ENCODE peak calls at places on chromosomes 2 and 18, in ten cellular contexts. N is sigmoid colon, H is A549, K is heart left ventricle, M is gastrocnemius medialis, S is ovary, A is uterus, V is esophagus squamous epithelium, E is suprapubic skin, R is transverse colon. P is an unnamed sample.

GRCh38 chr2:120605231-120605935 is 130.3 kb upstream of the GLI2 start:
- DNase-seq in N (no peak), H (no peak), K (no peak), M (no peak), S (no peak), A (no peak), V (no peak), E (no peak), R (no peak), P (no peak)

GRCh38 chr2:230582851-230583283 is 129.8 kb upstream of the CAB39 start:
- DNase-seq in N (no peak), H (no peak), K (no peak), M (no peak), S (no peak), A (no peak), V (no peak), E (no peak), R (no peak), P (no peak)

GRCh38 chr2:209331291-209331844 is 92.5 kb upstream of the MAP2 start:
- DNase-seq in N (no peak), H (peak; percentile 66), K (no peak), M (no peak), S (no peak), A (no peak), V (no peak), E (no peak), R (no peak), P (peak; percentile 17)

GRCh38 chr18:60732146-60732545 is 359.6 kb upstream of the MC4R start:
- DNase-seq in N (no peak), H (no peak), K (no peak), M (no peak), S (no peak), A (no peak), V (no peak), E (no peak), R (no peak), P (no peak)

GRCh38 chr2:143473206-143473605 is 344.0 kb downstream of the ARHGAP15 start:
- DNase-seq in N (no peak), H (no peak), K (no peak), M (no peak), S (no peak), A (no peak), V (no peak), E (no peak), R (no peak), P (no peak)

GRCh38 chr2:146940016-146940685 is 904.7 kb upstream of the ACVR2A start:
- DNase-seq in N (no peak), H (no peak), K (no peak), M (no peak), S (no peak), A (no peak), V (no peak), E (no peak), R (no peak), P (no peak)

GRCh38 chr2:23803965-23804542 is 122.9 kb downstream of the ATAD2B start:
- DNase-seq in N (no peak), H (peak; percentile 61), K (no peak), M (peak; percentile 31), S (no peak), A (peak; percentile 45), V (no peak), E (no peak), R (peak; percentile 14), P (peak; percentile 38)

GRCh38 chr2:10407841-10408648 is 40.1 kb downstream of the ODC1 start:
- DNase-seq in N (peak; percentile 87), H (peak; percentile 97), K (no peak), M (peak; percentile 79), S (no peak), A (peak; percentile 90), V (no peak), E (peak; percentile 86), R (peak; percentile 87), P (peak; percentile 90)

GRCh38 chr2:71608441-71608840 is 155.1 kb downstream of the DYSF start:
- DNase-seq in N (no peak), H (no peak), K (peak; percentile 12), M (peak; percentile 3), S (no peak), A (no peak), V (no peak), E (peak; percentile 25), R (no peak), P (no peak)

GRCh38 chr2:126059379-126059778 is 596.6 kb upstream of the GYPC start:
- DNase-seq in N (no peak), H (no peak), K (no peak), M (no peak), S (no peak), A (no peak), V (no peak), E (no peak), R (no peak), P (no peak)

GRCh38 chr2:174777334-174777733 is 13.1 kb upstream of the CHRNA1 start:
- DNase-seq in N (no peak), H (no peak), K (no peak), M (no peak), S (no peak), A (no peak), V (no peak), E (no peak), R (no peak), P (no peak)
- H3K4me1 ChIP-seq in N (peaks cover 16% of the 10 kb centered on the region), H (peaks cover under 1% of the 10 kb centered on the region), K (peaks cover 9% of the 10 kb centered on the region), M (peaks cover under 1% of the 10 kb centered on the region), S (no peaks in the 10 kb centered on the region), A (no peaks in the 10 kb centered on the region), V (peaks cover 15% of the 10 kb centered on the region), E (peaks cover 7% of the 10 kb centered on the region), R (peaks cover 3% of the 10 kb centered on the region), P (no peaks in the 10 kb centered on the region)

GRCh38 chr18:37483984-37484892 is 81.4 kb downstream of the CELF4 start:
- DNase-seq in N (no peak), H (no peak), K (no peak), M (no peak), S (no peak), A (no peak), V (no peak), E (no peak), R (no peak), P (no peak)
- TF ChIP-seq POLR2A in N (no peak), H (no peak), K (no peak), M (no peak), S (no peak), A (no peak), V (no peak), E (no peak), R (no peak), P (no peak)

GRCh38 chr2:47035615-47036488 is 119.3 kb downstream of the STPG4 start:
- DNase-seq in N (no peak), H (no peak), K (no peak), M (no peak), S (no peak), A (no peak), V (no peak), E (no peak), R (no peak), P (no peak)

GRCh38 chr2:47033102-47033880 is 117.7 kb upstream of the MCFD2 start:
- DNase-seq in N (no peak), H (no peak), K (no peak), M (peak; percentile 56), S (no peak), A (no peak), V (no peak), E (peak; percentile 70), R (no peak), P (no peak)

GRCh38 chr2:47036489-47036769 is 118.7 kb downstream of the STPG4 start:
- DNase-seq in N (no peak), H (no peak), K (no peak), M (no peak), S (no peak), A (no peak), V (no peak), E (no peak), R (no peak), P (no peak)

GRCh38 chr2:47032773-47033101 is 117.1 kb upstream of the MCFD2 start:
- DNase-seq in N (no peak), H (no peak), K (no peak), M (no peak), S (no peak), A (no peak), V (no peak), E (no peak), R (no peak), P (no peak)

DNA sequence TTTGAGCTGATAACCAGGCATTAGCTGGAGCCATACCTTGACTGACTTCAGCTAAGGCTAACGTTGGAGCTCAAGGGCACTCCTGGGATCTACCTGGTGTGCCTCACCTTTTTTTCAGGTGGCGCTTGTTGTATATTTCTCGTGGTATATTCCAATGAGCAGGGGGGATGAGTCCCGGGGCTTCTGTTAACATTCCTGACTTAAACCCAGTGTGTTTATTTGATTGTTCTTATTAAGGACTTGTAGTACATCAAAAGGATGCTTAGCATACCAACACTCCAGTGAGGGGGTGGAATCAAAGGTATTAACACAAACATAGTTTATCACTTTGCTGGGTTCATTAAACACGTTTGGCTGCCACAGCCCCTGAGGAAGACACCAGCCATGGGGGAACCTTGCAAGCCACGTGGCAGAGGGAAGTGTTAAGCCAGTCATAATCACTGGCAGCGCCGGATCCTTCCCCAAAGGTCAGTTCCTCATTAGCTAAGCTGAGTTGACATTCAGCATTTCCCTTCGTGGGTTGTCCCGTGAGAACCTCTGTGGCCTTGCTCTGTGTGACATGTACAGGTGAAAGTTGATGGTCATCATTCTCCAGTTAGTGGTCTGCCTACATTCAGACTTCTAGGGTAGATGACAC is 119.5 kb upstream of the MCFD2 start:
- DNase-seq in N (peak; percentile 78), H (no peak), K (peak; percentile 66), M (no peak), S (no peak), A (peak; percentile 43), V (no peak), E (no peak), R (peak; percentile 46), P (peak; percentile 49)
- H3K4me3 ChIP-seq in N (no peak overlapping the region), H (peak overlapping the region; percentile 2), K (no peak overlapping the region), M (no peak overlapping the region), S (no peak overlapping the region), A (no peak overlapping the region), V (no peak overlapping the region), E (no peak overlapping the region), R (no peak overlapping the region), P (no peak overlapping the region)

GRCh38 chr2:101435011-101435862 is 39.7 kb downstream of the RFX8 start:
- DNase-seq in N (no peak), H (no peak), K (no peak), M (no peak), S (no peak), A (peak; percentile 36), V (no peak), E (no peak), R (no peak), P (no peak)
- H3K4me1 ChIP-seq in N (peaks cover 6% of the 10 kb centered on the region), H (no peaks in the 10 kb centered on the region), K (peaks cover 16% of the 10 kb centered on the region), M (no peaks in the 10 kb centered on the region), S (peaks cover 10% of the 10 kb centered on the region), A (no peaks in the 10 kb centered on the region), V (peaks cover 9% of the 10 kb centered on the region), E (no peaks in the 10 kb centered on the region), R (no peaks in the 10 kb centered on the region), P (peaks cover 7% of the 10 kb centered on the region)

P was measured in body of pancreas.